ENCODE peak calls at places on chromosomes 6 and 20, in four cellular contexts. F, H, X and L are unnamed samples.

GRCh38 chr20:4544765-4545164 is 176.9 kb upstream of the PRND start:
- DNase-seq in F (no peak), H (peak; percentile 63), X (no peak), L (no peak)

GRCh38 chr6:112920994-112921393 is 573.9 kb downstream of the RFPL4B start:
- DNase-seq in F (no peak), H (no peak), X (no peak), L (no peak)

GRCh38 chr20:58238490-58238889 is 10.0 kb upstream of the ANKRD60 start:
- DNase-seq in F (no peak), H (no peak), X (no peak), L (no peak)

GRCh38 chr20:9535457-9535856 is 21.1 kb downstream of the LAMP5 start:
- DNase-seq in F (no peak), H (no peak), X (no peak), L (no peak)

GRCh38 chr6:74587386-74587785 is 618.5 kb downstream of the COL12A1 start:
- DNase-seq in F (no peak), H (no peak), X (no peak), L (no peak)

GRCh38 chr6:4268171-4268570 is 132.8 kb upstream of the ECI2 start:
- DNase-seq in F (no peak), H (no peak), X (no peak), L (no peak)

GRCh38 chr6:3852391-3852790 is 3.2 kb downstream of the FAM50B start:
- DNase-seq in F (no peak), H (no peak), X (no peak), L (no peak)

GRCh38 chr6:169723200-169723909 is 945 bp downstream of the PHF10 start:
- DNase-seq in F (no peak), H (peak; percentile 43), X (peak; percentile 45), L (peak; percentile 55)

GRCh38 chr20:40457404-40457803 is 231.6 kb downstream of the MAFB start:
- DNase-seq in F (no peak), H (no peak), X (no peak), L (no peak)

GRCh38 chr6:126937426-126937825 is 181.0 kb upstream of the RSPO3 start:
- DNase-seq in F (no peak), H (no peak), X (no peak), L (no peak)

GRCh38 chr6:118869894-118870665 is 23.9 kb upstream of the ASF1A start:
- DNase-seq in F (no peak), H (no peak), X (no peak), L (no peak)

GRCh38 chr6:12291785-12292604 is 1.8 kb downstream of the EDN1 start:
- DNase-seq in F (no peak), H (no peak), X (no peak), L (no peak)

GRCh38 chr6:26300359-26300758 is 64.6 kb upstream of the BTN3A2 start:
- DNase-seq in F (no peak), H (no peak), X (no peak), L (no peak)

GRCh38 chr6:51554029-51554428 is 533.4 kb downstream of the PKHD1 start:
- DNase-seq in F (no peak), H (no peak), X (no peak), L (no peak)
- H3K4me3 ChIP-seq in F (no peak overlapping the region), H (no peak overlapping the region), X (no peak overlapping the region), L (no peak overlapping the region)

GRCh38 chr6:110876170-110876773 is 1.7 kb downstream of the AMD1 start:
- DNase-seq in F (no peak), H (peak; percentile 90), X (peak; percentile 59), L (peak; percentile 39)

GRCh38 chr6:110880651-110881050 is 6.1 kb downstream of the AMD1 start:
- DNase-seq in F (no peak), H (no peak), X (no peak), L (no peak)

GRCh38 chr6:110877569-110877968 is 3.0 kb downstream of the AMD1 start:
- DNase-seq in F (no peak), H (no peak), X (no peak), L (no peak)

GRCh38 chr6:110877154-110877564 is 2.6 kb downstream of the AMD1 start:
- DNase-seq in F (no peak), H (no peak), X (no peak), L (no peak)

DNA sequence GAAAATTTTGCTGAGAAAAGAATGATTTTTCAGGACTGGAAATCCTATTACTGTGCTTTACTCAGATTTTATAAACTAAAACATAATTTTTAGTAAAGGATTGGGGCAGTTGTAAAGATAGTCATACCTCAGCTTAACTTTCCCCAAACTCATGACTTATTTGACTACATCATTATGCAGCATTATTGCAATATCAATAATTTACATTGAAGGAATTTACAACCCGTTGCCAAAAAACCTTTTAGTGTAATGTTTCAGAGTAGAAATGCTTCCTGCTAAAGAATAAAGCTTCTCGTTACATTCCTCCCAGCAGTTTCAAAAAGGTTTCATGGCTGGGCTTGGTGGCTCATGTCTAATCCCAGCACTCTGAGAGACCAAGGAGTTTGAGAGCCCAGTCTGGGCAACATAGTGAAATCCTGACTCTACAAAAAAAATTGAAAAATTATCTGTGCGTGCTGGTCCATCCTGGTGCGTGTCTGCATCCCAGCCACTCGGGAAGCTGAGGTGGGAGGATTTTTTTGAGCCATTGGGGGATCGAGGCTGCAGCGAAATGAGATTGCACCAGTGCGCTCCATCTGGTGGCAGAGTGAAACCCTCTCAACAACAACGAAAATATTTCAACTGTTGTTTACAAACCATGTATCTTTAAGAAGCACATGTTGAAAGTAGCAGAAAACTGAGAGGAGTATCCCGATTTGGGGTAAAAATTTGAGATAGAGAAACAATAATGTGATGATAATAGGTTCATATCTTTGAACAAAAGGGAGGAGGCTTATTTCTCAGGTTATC is 4.4 kb downstream of the AMD1 start:
- DNase-seq in F (no peak), H (peak; percentile 39), X (peak; percentile 32), L (no peak)
- H3K4me3 ChIP-seq in F (peak overlapping the region; percentile 94), H (peak overlapping the region; percentile 22), X (peak overlapping the region; percentile 94), L (no peak overlapping the region)

DNA sequence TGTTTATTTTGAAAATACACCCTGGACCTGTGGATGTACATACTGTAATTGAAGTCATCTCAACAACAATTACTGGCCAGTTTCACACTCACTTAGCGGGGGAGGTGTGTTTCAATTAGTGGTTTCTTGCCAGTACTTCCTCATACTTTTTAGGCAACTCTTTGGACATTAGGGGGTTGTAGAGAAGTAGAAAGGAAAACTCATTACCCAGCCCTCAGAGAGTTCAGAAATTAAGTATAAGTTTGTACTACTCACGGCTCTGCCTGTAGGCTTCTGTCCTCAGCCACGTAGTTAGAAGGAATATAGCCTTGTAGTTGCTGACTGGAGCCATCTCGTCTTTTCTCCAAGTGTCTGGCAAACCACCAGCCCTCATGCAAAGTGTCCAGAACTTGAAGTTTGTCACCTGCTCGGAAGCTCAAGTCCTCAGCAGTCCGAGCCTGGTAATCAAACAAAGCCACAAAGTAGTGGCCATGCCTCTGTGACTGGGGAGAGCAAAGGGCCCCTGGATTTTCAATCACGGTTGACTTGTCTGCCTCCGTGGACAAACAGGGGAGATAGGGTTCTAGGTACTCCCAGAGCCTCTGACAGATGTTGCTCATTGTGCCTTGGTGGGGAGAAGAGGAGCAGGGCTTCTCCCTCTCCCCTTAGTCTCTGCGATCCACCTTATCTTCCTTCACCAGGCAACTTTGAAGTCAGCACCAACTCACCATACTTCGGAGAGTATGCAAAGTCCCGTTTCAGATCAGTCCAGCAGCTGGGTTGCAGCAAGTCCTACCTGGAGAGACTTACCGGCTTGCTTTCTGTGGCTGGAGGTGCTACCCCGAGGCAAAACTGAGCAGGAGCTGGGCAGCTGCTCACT is 749 bp downstream of the FRK start:
- DNase-seq in F (peak; percentile 62), H (no peak), X (peak; percentile 58), L (no peak)
- H3K4me3 ChIP-seq in F (no peak overlapping the region), H (no peak overlapping the region), X (peak overlapping the region; percentile 72), L (no peak overlapping the region)

DNA sequence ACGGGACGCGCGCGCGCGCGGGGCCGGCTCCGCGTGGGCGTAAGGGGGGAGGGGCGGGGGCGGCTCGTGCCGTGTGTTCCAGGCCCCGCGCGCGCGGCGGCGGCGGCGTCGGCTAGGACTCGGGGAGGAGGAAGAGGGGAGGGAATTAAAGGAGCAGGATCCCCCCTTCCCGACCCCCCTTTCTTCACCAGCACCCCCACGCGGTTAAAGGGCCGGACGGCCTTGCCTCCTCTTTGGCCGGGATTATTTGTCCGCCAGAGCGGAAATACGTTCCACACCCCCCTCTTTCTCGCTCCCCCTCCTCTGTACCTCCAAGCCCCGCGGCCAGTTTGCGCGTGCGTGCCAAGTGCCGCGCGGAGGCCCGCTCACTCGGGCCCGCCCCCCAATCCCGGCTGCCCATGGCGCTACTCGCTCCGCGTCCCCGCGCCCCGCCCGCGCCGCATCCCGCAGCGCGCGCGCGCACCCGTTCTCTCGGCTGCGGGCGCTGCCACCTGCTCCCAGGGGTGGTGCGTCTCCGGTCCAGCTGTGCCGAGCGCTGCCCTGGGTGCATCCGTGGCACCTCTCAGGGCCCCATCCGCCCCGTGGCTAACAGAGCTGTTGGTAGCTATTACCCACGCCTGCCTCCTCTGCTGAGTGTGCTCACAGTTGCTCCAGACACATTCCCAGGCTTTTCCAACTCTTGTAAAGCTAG is at the start of gene ZBTB12:
- DNase-seq in F (peak; percentile 73), H (peak; percentile 96), X (peak; percentile 92), L (peak; percentile 88)
- H3K4me3 ChIP-seq in F (peak within 1 kb of the TSS; percentile 89), H (peak within 1 kb of the TSS; percentile 41), X (peak within 1 kb of the TSS; percentile 68), L (peak within 1 kb of the TSS; percentile 63)

GRCh38 chr6:80329496-80329895 is 223.0 kb downstream of the BCKDHB start:
- DNase-seq in F (no peak), H (no peak), X (no peak), L (no peak)

GRCh38 chr6:80333342-80333741 is 226.9 kb downstream of the BCKDHB start:
- DNase-seq in F (no peak), H (no peak), X (no peak), L (no peak)

GRCh38 chr6:80335061-80335660 is 228.7 kb downstream of the BCKDHB start:
- DNase-seq in F (no peak), H (peak; percentile 9), X (no peak), L (no peak)

GRCh38 chr6:80331522-80331921 is 225.1 kb downstream of the BCKDHB start:
- DNase-seq in F (no peak), H (no peak), X (no peak), L (no peak)

DNA sequence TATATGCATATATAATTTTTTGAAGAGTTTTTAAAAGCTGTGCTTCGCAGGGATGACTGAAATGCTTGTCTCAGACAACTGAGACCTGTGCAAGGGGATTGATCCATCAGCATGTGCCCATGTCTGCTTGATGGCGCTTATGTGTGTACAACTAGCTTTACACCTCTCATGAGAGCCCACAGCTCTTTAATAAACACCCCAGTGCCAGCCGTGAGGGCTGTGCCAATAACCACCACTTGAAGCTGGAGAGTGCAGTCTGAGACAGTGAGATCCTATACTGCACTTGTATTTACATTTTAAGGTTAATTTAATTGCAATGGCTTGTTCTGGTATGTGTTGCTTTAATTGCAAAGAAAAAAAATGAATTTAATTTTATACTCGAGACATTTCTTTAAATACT is 225.5 kb downstream of the BCKDHB start:
- DNase-seq in F (no peak), H (no peak), X (no peak), L (no peak)
- H3K4me3 ChIP-seq in F (no peak overlapping the region), H (no peak overlapping the region), X (no peak overlapping the region), L (no peak overlapping the region)